ENCODE peak calls at places on chromosomes 3 and 15, in nine cellular contexts. Q is NCI-H2171 treated with DMSO at 0.1 percent for 48 hours; E is RPMI7951; N is activated CD4-positive, alpha-beta T cell treated with anti-CD3 and anti-CD28 coated beads, Interleukin-2, amount 50 U/mL, for 48 hours; G is ELR; S is dorsolateral prefrontal cortex; U is EH; F is sigmoid colon; V is activated naive CD4-positive, alpha-beta T cell treated with anti-CD3 and anti-CD28 coated beads, Interleukin-2, amount 50 U/mL, for 72 hours. L is an unnamed sample.

GRCh38 chr3:851098-851790 is 241.6 kb upstream of the CNTN6 start:
- DNase-seq in F (no peak), E (no peak), U (no peak), G (no peak), N (no peak), V (no peak), Q (no peak), S (no peak), L (no peak)

GRCh38 chr3:43181202-43181910 is 75.5 kb upstream of the POMGNT2 start:
- DNase-seq in F (no peak), G (no peak), N (peak; percentile 46), V (peak; percentile 61), Q (no peak), U (no peak), E (no peak), S (no peak), L (peak; percentile 85)

GRCh38 chr15:58015565-58015964 is 49.9 kb downstream of the ALDH1A2 start:
- DNase-seq in N (no peak), U (peak; percentile 34), E (no peak), G (peak; percentile 62), S (no peak), Q (no peak), V (no peak), F (no peak), L (no peak)

GRCh38 chr3:58093573-58094195 is 85.5 kb downstream of the FLNB start:
- DNase-seq in F (peak; percentile 21), U (peak; percentile 87), N (no peak), S (no peak), V (no peak), Q (no peak), G (peak; percentile 94), E (peak; percentile 65), L (no peak)

GRCh38 chr15:97461212-97461611 is 499.3 kb upstream of the ARRDC4 start:
- DNase-seq in E (no peak), Q (no peak), N (no peak), V (no peak), G (no peak), U (no peak), S (no peak), F (no peak), L (no peak)

GRCh38 chr3:99706410-99706809 is 68.0 kb downstream of the COL8A1 start:
- DNase-seq in E (no peak), S (no peak), U (no peak), G (no peak), Q (no peak), F (no peak), N (no peak), V (no peak), L (no peak)

GRCh38 chr3:45795882-45796765 is at the start of gene SLC6A20:
- DNase-seq in E (no peak), V (no peak), U (no peak), N (no peak), G (no peak), S (no peak), Q (no peak), F (no peak), L (no peak)

GRCh38 chr3:157429703-157430102 is 6.9 kb upstream of the PTX3 start:
- DNase-seq in G (peak; percentile 78), S (no peak), U (peak; percentile 48), F (no peak), E (peak; percentile 54), V (no peak), N (no peak), Q (no peak), L (no peak)

GRCh38 chr3:161291191-161291901 is 70.2 kb downstream of the NMD3 start:
- DNase-seq in F (no peak), G (no peak), S (no peak), U (no peak), E (no peak), Q (peak; percentile 83), V (no peak), N (no peak), L (peak; percentile 76)

GRCh38 chr3:146241523-146242240 is 9.2 kb downstream of the PLSCR4 start:
- DNase-seq in N (no peak), S (no peak), G (no peak), F (no peak), U (peak; percentile 14), E (no peak), V (no peak), Q (no peak), L (no peak)

GRCh38 chr3:25424238-25425013 is 3.6 kb upstream of the RARB start:
- DNase-seq in E (peak; percentile 42), N (no peak), F (no peak), V (no peak), U (peak; percentile 81), S (no peak), G (no peak), Q (no peak), L (no peak)

GRCh38 chr3:19920401-19921075 is 13.5 kb downstream of the EFHB start:
- DNase-seq in V (no peak), Q (no peak), G (no peak), S (no peak), F (no peak), N (no peak), U (no peak), E (no peak), L (no peak)

GRCh38 chr3:52259035-52259434 is 13.5 kb downstream of the PPM1M start:
- DNase-seq in V (no peak), G (no peak), Q (no peak), N (no peak), S (no peak), F (no peak), U (no peak), E (no peak), L (no peak)

GRCh38 chr15:52076889-52077781 is 35.4 kb downstream of the BCL2L10 start:
- DNase-seq in F (no peak), Q (no peak), N (peak; percentile 9), E (peak; percentile 85), G (peak; percentile 85), V (peak; percentile 18), S (no peak), U (peak; percentile 83), L (peak; percentile 92)

GRCh38 chr3:131988209-131988608 is 46.6 kb downstream of the CPNE4 start:
- DNase-seq in F (no peak), U (no peak), S (no peak), G (no peak), N (no peak), E (no peak), Q (no peak), V (no peak), L (no peak)

GRCh38 chr3:169501777-169502320 is 161.7 kb downstream of the MECOM start:
- DNase-seq in N (no peak), F (no peak), V (no peak), E (no peak), G (no peak), Q (no peak), U (no peak), S (no peak), L (no peak)

GRCh38 chr15:48581221-48581620 is 64.3 kb downstream of the FBN1 start:
- DNase-seq in S (no peak), G (no peak), Q (no peak), U (peak; percentile 43), F (no peak), E (no peak), N (no peak), V (no peak), L (no peak)

GRCh38 chr3:157544501-157545139 is 41.4 kb upstream of the VEPH1 start:
- DNase-seq in G (no peak), E (peak; percentile 28), U (peak; percentile 55), F (no peak), V (no peak), S (no peak), N (no peak), Q (no peak), L (no peak)

GRCh38 chr3:33074217-33075067 is 22.5 kb downstream of the GLB1 start:
- DNase-seq in U (peak; percentile 73), S (peak; percentile 70), E (peak; percentile 64), F (no peak), Q (peak; percentile 13), N (peak; percentile 78), G (peak; percentile 73), V (peak; percentile 71), L (no peak)

GRCh38 chr15:64379216-64379960 is 1.9 kb downstream of the PCLAF start:
- DNase-seq in S (no peak), U (peak; percentile 46), N (no peak), F (peak; percentile 28), Q (peak; percentile 70), V (no peak), E (peak; percentile 32), G (peak; percentile 48), L (no peak)

GRCh38 chr3:66442254-66443249 is 58.3 kb downstream of the LRIG1 start:
- DNase-seq in Q (no peak), U (peak; percentile 86), E (peak; percentile 94), S (peak; percentile 56), N (no peak), G (peak; percentile 77), V (no peak), F (peak; percentile 91), L (no peak)

L was measured in RWPE2.